ENCODE peak calls at places on chromosomes 7 and 10, in five cellular contexts. D is testis, R is fibroblast of the aortic adventitia, E is cardiac fibroblast, Y is NB4. T is an unnamed sample.
A peak's percentile ranks its signal among the peaks of the same experiment; 100 is the strongest.

GRCh38 chr7:101933028-101933427 is 115.6 kb downstream of the CUX1 start:
- DNase-seq in D (no peak), R (no peak), E (no peak), Y (no peak), T (no peak)

GRCh38 chr10:6840093-6840763 is 260.2 kb upstream of the PRKCQ start:
- DNase-seq in D (no peak), R (no peak), E (peak; percentile 2), Y (peak; percentile 25), T (no peak)

GRCh38 chr7:19754521-19755116 is 18.8 kb downstream of the TMEM196 start:
- DNase-seq in D (no peak), R (peak; percentile 69), E (peak; percentile 69), Y (peak; percentile 57), T (peak; percentile 52)

GRCh38 chr7:119197172-119197871 is 972.8 kb downstream of the ANKRD7 start:
- DNase-seq in D (no peak), R (no peak), E (no peak), Y (no peak), T (peak; percentile 55)

GRCh38 chr7:86908948-86909347 is 150.5 kb downstream of the ELAPOR2 start:
- DNase-seq in D (no peak), R (peak; percentile 12), E (peak; percentile 15), Y (peak; percentile 29), T (peak; percentile 23)

GRCh38 chr10:42790835-42791234 is 8.2 kb downstream of the BMS1 start:
- DNase-seq in D (no peak), R (no peak), E (peak; percentile 14), Y (no peak), T (no peak)

GRCh38 chr10:63005246-63005645 is 127.9 kb upstream of the NRBF2 start:
- DNase-seq in D (no peak), R (peak; percentile 42), E (peak; percentile 93), Y (peak; percentile 19), T (peak; percentile 86)

GRCh38 chr10:118950190-118950658 is 79.3 kb upstream of the NANOS1 start:
- DNase-seq in D (no peak), R (peak; percentile 27), E (peak; percentile 47), Y (peak; percentile 75), T (peak; percentile 45)

GRCh38 chr10:102868976-102869289 is 337 bp upstream of the AS3MT start:
- DNase-seq in D (no peak), R (no peak), E (peak; percentile 9), Y (no peak), T (no peak)
- H3K4me3 ChIP-seq in D (peak overlapping the region; percentile 62), R (peak overlapping the region; percentile 59), E (peak overlapping the region; percentile 50), Y (no peak overlapping the region), T (peak overlapping the region; percentile 47)

DNA sequence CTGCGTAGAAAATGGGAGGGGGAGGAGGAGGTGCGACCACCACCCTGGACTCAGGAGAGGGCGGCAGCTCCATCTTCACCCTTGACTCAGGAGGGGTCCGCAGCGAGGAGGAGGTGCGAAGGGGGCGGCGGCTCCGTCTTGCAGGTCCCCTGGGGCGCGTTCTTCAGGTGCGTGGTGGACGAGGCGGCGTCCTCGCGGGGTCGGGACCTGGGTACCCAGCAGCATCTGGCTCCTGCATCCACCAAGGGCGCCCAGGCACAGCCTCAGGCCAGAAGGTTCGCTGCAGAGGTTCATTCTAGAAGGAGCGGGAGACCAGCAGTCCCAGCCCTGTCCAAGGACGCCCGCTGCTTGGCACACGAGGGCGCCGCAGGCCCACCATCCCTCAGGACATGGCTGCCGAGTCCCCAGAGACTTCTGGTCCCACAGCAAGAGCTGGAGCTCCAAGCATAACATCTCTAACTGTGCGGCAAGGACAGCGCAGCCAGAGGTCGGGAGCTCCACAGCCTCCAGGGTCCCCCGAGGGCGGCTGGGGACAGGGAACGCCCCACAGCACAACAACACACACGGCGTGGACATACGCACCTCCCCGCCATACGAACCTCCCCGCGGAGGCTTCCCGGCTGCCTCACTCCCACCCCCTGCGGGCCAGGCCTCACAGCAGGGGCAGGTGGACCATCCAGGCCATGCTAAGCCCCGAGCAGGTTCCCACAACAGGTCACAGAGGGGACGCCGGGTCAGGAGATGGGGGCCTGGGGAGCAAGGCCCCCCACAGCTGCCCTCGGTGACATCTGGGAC is 16.8 kb upstream of the DPYSL4 start:
- DNase-seq in D (no peak), R (no peak), E (no peak), Y (peak; percentile 31), T (no peak)
- TF ChIP-seq CTCF in D (no peak), R (no peak), E (no peak), Y (no peak), T (no peak)

DNA sequence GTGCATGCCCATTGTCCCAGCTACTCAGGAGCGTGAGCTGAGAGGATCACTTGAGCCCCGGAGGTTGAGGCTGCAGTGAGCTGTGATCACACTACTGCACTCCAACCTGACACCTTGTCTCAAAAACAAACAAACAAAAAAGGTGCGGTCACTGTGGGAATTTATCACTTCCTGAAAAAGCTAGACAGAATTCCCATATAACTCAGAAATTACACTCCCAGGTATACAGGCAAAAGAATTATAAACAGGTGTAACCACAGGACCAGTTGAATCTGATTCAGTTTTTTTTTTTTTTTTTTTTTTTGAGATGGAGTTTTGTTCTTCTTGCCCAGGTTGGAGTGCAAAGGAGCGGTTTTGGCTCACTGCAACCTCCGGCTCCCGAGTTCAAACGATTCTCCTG is 3.2 kb upstream of the OGDH start:
- DNase-seq in D (no peak), R (no peak), E (no peak), Y (no peak), T (no peak)
- H3K4me3 ChIP-seq in D (no peak overlapping the region), R (no peak overlapping the region), E (no peak overlapping the region), Y (no peak overlapping the region), T (no peak overlapping the region)

GRCh38 chr7:141738592-141739013 is 445 bp downstream of the SSBP1 start:
- DNase-seq in D (no peak), R (no peak), E (no peak), Y (no peak), T (peak; percentile 1)
- TF ChIP-seq CTCF in D (no peak), R (peak; percentile 57), E (peak; percentile 38), Y (no peak), T (no peak)

GRCh38 chr7:78769551-78770101 is 683.8 kb downstream of the MAGI2 start:
- DNase-seq in D (no peak), R (no peak), E (peak; percentile 5), Y (peak; percentile 5), T (no peak)

GRCh38 chr7:78768859-78769258 is 684.6 kb downstream of the MAGI2 start:
- DNase-seq in D (no peak), R (peak; percentile 1), E (peak; percentile 1), Y (no peak), T (no peak)

GRCh38 chr7:78765985-78766729 is 687.3 kb downstream of the MAGI2 start:
- DNase-seq in D (no peak), R (peak; percentile 7), E (no peak), Y (no peak), T (no peak)

GRCh38 chr7:78770422-78771410 is 682.8 kb downstream of the MAGI2 start:
- DNase-seq in D (no peak), R (peak; percentile 24), E (peak; percentile 13), Y (no peak), T (peak; percentile 16)
- H3K4me3 ChIP-seq in D (peak overlapping the region; percentile 1), R (peak overlapping the region; percentile 26), E (no peak overlapping the region), Y (no peak overlapping the region), T (no peak overlapping the region)

GRCh38 chr10:105855791-105856190 is 1214.7 kb downstream of the SORCS3 start:
- DNase-seq in D (no peak), R (no peak), E (no peak), Y (no peak), T (no peak)

GRCh38 chr10:105857284-105858264 is 1216.5 kb downstream of the SORCS3 start:
- DNase-seq in D (no peak), R (no peak), E (no peak), Y (no peak), T (no peak)
- TF ChIP-seq CTCF in D (no peak), R (no peak), E (no peak), Y (no peak), T (no peak)

GRCh38 chr7:100128602-100128963 is 1.8 kb downstream of the MBLAC1 start:
- DNase-seq in D (no peak), R (no peak), E (no peak), Y (no peak), T (no peak)

GRCh38 chr7:100132697-100133137 is 6.0 kb downstream of the MBLAC1 start:
- DNase-seq in D (peak; percentile 78), R (peak; percentile 76), E (peak; percentile 73), Y (peak; percentile 83), T (peak; percentile 75)

GRCh38 chr7:100132126-100132525 is 5.4 kb downstream of the MBLAC1 start:
- DNase-seq in D (no peak), R (no peak), E (no peak), Y (no peak), T (no peak)

GRCh38 chr7:100127866-100128601 is 1.3 kb downstream of the MBLAC1 start:
- DNase-seq in D (peak; percentile 48), R (no peak), E (no peak), Y (peak; percentile 57), T (no peak)

GRCh38 chr7:100130608-100131453 is 4.1 kb downstream of the MBLAC1 start:
- DNase-seq in D (peak; percentile 90), R (peak; percentile 55), E (peak; percentile 66), Y (peak; percentile 79), T (peak; percentile 64)
- H3K4me3 ChIP-seq in D (no peak overlapping the region), R (no peak overlapping the region), E (no peak overlapping the region), Y (peak overlapping the region; percentile 25), T (no peak overlapping the region)

GRCh38 chr7:46285856-46286255 is 364.8 kb upstream of the IGFBP3 start:
- DNase-seq in D (no peak), R (no peak), E (no peak), Y (no peak), T (peak; percentile 34)
- TF ChIP-seq CTCF in D (no peak), R (no peak), E (no peak), Y (no peak), T (no peak)

DNA sequence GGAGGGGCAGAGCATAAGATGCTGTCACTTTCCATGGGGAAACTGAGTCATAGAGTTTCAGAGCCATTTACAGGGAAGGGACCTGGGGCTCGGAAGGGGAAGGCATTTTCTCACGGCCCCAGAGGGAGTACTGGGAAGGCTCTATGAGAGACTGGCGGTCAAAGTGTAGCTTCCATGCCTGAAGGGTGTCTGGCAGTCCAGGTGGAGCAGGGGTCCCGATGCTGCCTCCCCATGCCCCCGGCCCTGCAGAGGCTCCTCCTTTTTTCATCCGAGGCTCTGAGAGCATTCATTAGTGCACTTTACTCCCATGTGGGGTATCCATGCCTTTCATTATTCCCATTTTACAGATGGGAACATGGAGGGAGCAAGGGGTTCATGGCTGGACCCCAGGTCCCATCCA is 27.9 kb upstream of the PCBD1 start:
- DNase-seq in D (no peak), R (no peak), E (no peak), Y (no peak), T (no peak)
- H3K4me3 ChIP-seq in D (no peak overlapping the region), R (no peak overlapping the region), E (no peak overlapping the region), Y (no peak overlapping the region), T (no peak overlapping the region)